ENCODE peak calls at places on chromosomes 5 and 9, in seven cellular contexts. C, Q, X, L, D, B and F are unnamed samples. For H3K79me1, the result is how much of the 10 kb centered on the place peaks cover.

GRCh38 chr5:157312492-157312891 is 46.6 kb downstream of the CYFIP2 start:
- DNase-seq in C (peak), Q (peak), X (peak), L (peak), D (no peak), B (peak), F (peak)

GRCh38 chr9:38389313-38389712 is 3.2 kb upstream of the ALDH1B1 start:
- DNase-seq in C (peak), Q (no peak), X (no peak), L (no peak), D (no peak), B (peak), F (no peak)

GRCh38 chr5:113043491-113043931 is 66.9 kb downstream of the DCP2 start:
- DNase-seq in C (no peak), Q (no peak), X (no peak), L (peak), D (peak), B (no peak), F (no peak)

GRCh38 chr9:133713211-133713959 is 24.8 kb downstream of the SARDH start:
- DNase-seq in C (no peak), Q (no peak), X (no peak), L (peak), D (no peak), B (no peak), F (no peak)

GRCh38 chr5:126525630-126526245 is 69.3 kb downstream of the ALDH7A1 start:
- DNase-seq in C (peak), Q (no peak), X (peak), L (peak), D (no peak), B (no peak), F (no peak)

GRCh38 chr9:115264333-115264732 is 146.4 kb upstream of the TNC start:
- DNase-seq in C (peak), Q (no peak), X (no peak), L (no peak), D (no peak), B (no peak), F (no peak)

GRCh38 chr5:61023131-61023530 is 78.1 kb downstream of the NDUFAF2 start:
- DNase-seq in C (peak), Q (no peak), X (no peak), L (no peak), D (no peak), B (peak), F (no peak)

GRCh38 chr9:86645303-86645702 is 291.1 kb upstream of the TUT7 start:
- DNase-seq in C (no peak), Q (peak), X (no peak), L (peak), D (no peak), B (no peak), F (no peak)

GRCh38 chr5:76114192-76114795 is 31.1 kb downstream of the SV2C start:
- DNase-seq in C (no peak), Q (peak), X (peak), L (no peak), D (no peak), B (no peak), F (no peak)

GRCh38 chr9:129544766-129545165 is 76.1 kb downstream of the C9orf50 start:
- DNase-seq in C (peak), Q (no peak), X (no peak), L (no peak), D (no peak), B (peak), F (no peak)

GRCh38 chr5:172877496-172878260 is 43.6 kb downstream of the ERGIC1 start:
- DNase-seq in C (no peak), Q (no peak), X (no peak), L (no peak), D (no peak), B (no peak), F (no peak)

GRCh38 chr9:129504404-129504803 is 116.5 kb downstream of the C9orf50 start:
- DNase-seq in C (no peak), Q (no peak), X (no peak), L (no peak), D (no peak), B (no peak), F (no peak)

GRCh38 chr5:73499187-73499586 is 945 bp downstream of the BTF3 start:
- DNase-seq in C (no peak), Q (no peak), X (no peak), L (no peak), D (no peak), B (peak), F (no peak)

GRCh38 chr5:53037141-53037859 is 48.1 kb downstream of the ITGA2 start:
- DNase-seq in C (peak), Q (no peak), X (no peak), L (no peak), D (no peak), B (peak), F (peak)

GRCh38 chr9:133536080-133536479 is 1.6 kb downstream of the ADAMTSL2 start:
- DNase-seq in C (no peak), Q (no peak), X (no peak), L (no peak), D (no peak), B (no peak), F (no peak)

DNA sequence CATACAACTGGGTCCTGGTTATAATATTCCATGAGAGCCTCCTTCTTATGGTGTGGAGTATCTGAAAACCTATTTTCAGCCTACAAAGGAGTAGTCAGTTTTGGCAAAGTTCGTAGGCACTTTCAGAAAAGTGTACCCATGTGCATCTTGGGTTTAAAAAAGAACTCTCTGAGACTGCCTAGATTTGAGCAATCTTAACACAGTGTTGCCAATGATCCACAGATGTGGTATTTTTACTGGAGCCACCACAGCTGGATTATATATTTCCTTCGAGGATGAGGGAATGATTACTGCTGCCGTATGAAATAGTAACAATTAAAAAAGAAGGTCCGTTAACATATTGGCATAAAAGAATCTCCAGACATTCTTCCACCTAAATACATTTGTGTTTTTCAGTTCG is 1.1 kb downstream of the PALM2AKAP2 start:
- DNase-seq in C (no peak), Q (no peak), X (no peak), L (no peak), D (no peak), B (no peak), F (no peak)
- H3K4me2 ChIP-seq in C (peak), Q (peak), X (peak), L (peak), D (peak), B (peak), F (peak)

GRCh38 chr5:161190086-161190485 is 338.1 kb upstream of the ATP10B start:
- DNase-seq in C (no peak), Q (no peak), X (no peak), L (no peak), D (no peak), B (no peak), F (no peak)
- H3K79me1 ChIP-seq in C (under half), Q (under half), X (under half), L (under half), D (under half), B (under half), F (under half)

GRCh38 chr9:33081128-33081851 is 4.8 kb upstream of the SMU1 start:
- DNase-seq in C (peak), Q (peak), X (peak), L (peak), D (peak), B (peak), F (peak)

GRCh38 chr9:33076360-33077004 is at the start of gene SMU1:
- DNase-seq in C (peak), Q (peak), X (peak), L (peak), D (peak), B (peak), F (peak)

GRCh38 chr9:33082135-33082534 is 5.7 kb upstream of the SMU1 start:
- DNase-seq in C (no peak), Q (no peak), X (no peak), L (no peak), D (no peak), B (no peak), F (no peak)

GRCh38 chr9:33082538-33083326 is 6.3 kb upstream of the SMU1 start:
- DNase-seq in C (no peak), Q (no peak), X (no peak), L (no peak), D (no peak), B (no peak), F (no peak)

GRCh38 chr9:33080534-33080933 is 4.1 kb upstream of the SMU1 start:
- DNase-seq in C (no peak), Q (no peak), X (no peak), L (no peak), D (no peak), B (no peak), F (no peak)
- H3K4me2 ChIP-seq in C (no peak), Q (no peak), X (no peak), L (no peak), D (no peak), B (no peak), F (no peak)

GRCh38 chr9:110828148-110828730 is 159.6 kb downstream of the MUSK start:
- DNase-seq in C (peak), Q (no peak), X (no peak), L (no peak), D (no peak), B (peak), F (no peak)
- H3K79me1 ChIP-seq in C (under half), Q (under half), X (under half), L (under half), D (under half), B (under half), F (under half)

GRCh38 chr5:69167488-69167845 is 517 bp downstream of the CCNB1 start:
- DNase-seq in C (no peak), Q (no peak), X (peak), L (peak), D (no peak), B (peak), F (no peak)

GRCh38 chr5:69166686-69167487 is at the start of gene CCNB1:
- DNase-seq in C (peak), Q (peak), X (peak), L (peak), D (peak), B (peak), F (peak)

GRCh38 chr5:69170969-69171368 is 4.0 kb downstream of the CCNB1 start:
- DNase-seq in C (no peak), Q (no peak), X (no peak), L (no peak), D (no peak), B (no peak), F (no peak)
- H3K4me2 ChIP-seq in C (no peak), Q (no peak), X (no peak), L (no peak), D (no peak), B (no peak), F (no peak)

GRCh38 chr5:77491783-77492652 is at the start of gene WDR41:
- DNase-seq in C (peak), Q (peak), X (peak), L (peak), D (peak), B (peak), F (peak)
- H3K79me1 ChIP-seq in C (under half), Q (under half), X (under half), L (under half), D (under half), B (under half), F (under half)

GRCh38 chr5:110478899-110479298 is 247.6 kb downstream of the TMEM232 start:
- DNase-seq in C (peak), Q (no peak), X (no peak), L (no peak), D (no peak), B (peak), F (peak)
- H3K4me2 ChIP-seq in C (no peak), Q (no peak), X (no peak), L (no peak), D (no peak), B (no peak), F (no peak)

GRCh38 chr9:135565141-135565628 is 3.6 kb downstream of the PAEP start:
- DNase-seq in C (no peak), Q (no peak), X (no peak), L (no peak), D (no peak), B (no peak), F (no peak)
- H3K79me1 ChIP-seq in C (under half), Q (under half), X (under half), L (under half), D (under half), B (under half), F (under half)

GRCh38 chr5:155529366-155529765 is 515.8 kb downstream of the KIF4B start:
- DNase-seq in C (no peak), Q (no peak), X (no peak), L (no peak), D (no peak), B (no peak), F (peak)

GRCh38 chr5:155530046-155530445 is 516.5 kb downstream of the KIF4B start:
- DNase-seq in C (no peak), Q (no peak), X (no peak), L (no peak), D (no peak), B (no peak), F (no peak)

DNA sequence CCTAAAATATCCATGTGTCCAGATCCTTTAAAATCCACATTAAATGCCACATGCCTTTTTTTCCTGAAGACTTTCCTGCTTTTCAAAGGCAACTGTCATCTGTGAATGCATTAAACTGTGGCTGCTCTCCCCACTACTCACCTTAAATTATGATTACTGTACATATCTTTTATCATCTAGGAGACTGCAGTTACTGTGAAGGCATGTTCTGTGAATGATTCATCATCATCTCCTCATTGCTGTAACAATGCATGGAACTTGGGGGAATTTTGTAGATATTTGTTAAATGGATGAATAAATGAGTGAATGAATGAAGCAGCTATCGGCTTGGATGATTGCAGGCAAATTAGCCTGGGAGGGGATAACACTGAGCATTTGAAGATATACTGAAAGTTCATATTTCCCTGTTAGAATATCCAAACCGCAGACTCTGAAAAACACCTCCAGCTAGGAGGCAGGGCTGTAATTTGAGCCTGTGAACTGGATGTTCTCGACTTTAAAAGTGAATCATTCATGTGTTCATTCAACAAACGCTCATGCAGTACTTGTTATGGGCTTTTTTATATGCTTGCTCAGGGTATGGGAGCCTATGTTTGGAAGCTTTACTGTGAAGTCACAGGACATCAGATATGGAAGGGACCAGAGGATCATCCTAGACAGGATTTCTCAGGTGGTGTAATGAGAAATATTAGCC is 519.2 kb downstream of the KIF4B start:
- DNase-seq in C (no peak), Q (no peak), X (no peak), L (no peak), D (no peak), B (no peak), F (peak)
- H3K4me2 ChIP-seq in C (no peak), Q (no peak), X (no peak), L (no peak), D (no peak), B (no peak), F (no peak)

GRCh38 chr5:93978222-93978621 is 236.8 kb upstream of the POU5F2 start:
- DNase-seq in C (no peak), Q (no peak), X (no peak), L (no peak), D (no peak), B (no peak), F (no peak)
- H3K79me1 ChIP-seq in C (under half), Q (under half), X (under half), L (under half), D (under half), B (under half), F (under half)